ENCODE peak calls at places on chromosomes 6 and 20, in ten cellular contexts. I, M, F, O, U, X, J, N, T and A are unnamed samples.

GRCh38 chr6:111377558-111378120 is 105.4 kb downstream of the REV3L start:
- DNase-seq in X (no peak), F (no peak), O (no peak), I (no peak), U (no peak), M (no peak), T (no peak), J (no peak), N (no peak), A (no peak)

GRCh38 chr20:3222635-3223600 is 13.6 kb downstream of the ITPA start:
- DNase-seq in J (no peak), I (no peak), U (peak; percentile 81), T (no peak), X (no peak), F (no peak), N (no peak), O (peak; percentile 23), M (peak; percentile 85), A (no peak)

GRCh38 chr20:53623454-53624206 is 30.0 kb upstream of the ZNF217 start:
- DNase-seq in T (peak; percentile 87), O (peak; percentile 74), I (peak; percentile 63), X (no peak), J (peak; percentile 85), F (no peak), N (peak; percentile 87), M (peak; percentile 69), U (peak; percentile 63), A (no peak)

GRCh38 chr6:151209071-151209831 is 30.5 kb upstream of the AKAP12 start:
- DNase-seq in F (no peak), X (peak; percentile 53), U (no peak), M (no peak), J (peak; percentile 14), I (no peak), O (no peak), N (no peak), T (no peak), A (no peak)

GRCh38 chr6:74609857-74610256 is 596.0 kb downstream of the COL12A1 start:
- DNase-seq in U (no peak), J (peak; percentile 75), O (no peak), N (no peak), F (no peak), I (no peak), X (no peak), M (no peak), T (no peak), A (no peak)

GRCh38 chr6:165624871-165625639 is 38.0 kb downstream of the PDE10A start:
- DNase-seq in X (no peak), T (no peak), F (no peak), J (no peak), O (no peak), U (no peak), I (no peak), M (no peak), N (no peak), A (no peak)

GRCh38 chr6:137571854-137572253 is 77.7 kb upstream of the OLIG3 start:
- DNase-seq in J (peak; percentile 43), T (no peak), M (no peak), N (no peak), I (peak; percentile 54), X (peak; percentile 59), O (peak; percentile 76), F (peak; percentile 86), U (no peak), A (no peak)

GRCh38 chr6:133707456-133707855 is 181.5 kb upstream of the TCF21 start:
- DNase-seq in I (no peak), X (no peak), O (peak; percentile 3), F (no peak), N (no peak), J (peak; percentile 43), T (no peak), U (no peak), M (no peak), A (peak; percentile 10)

GRCh38 chr6:129211626-129212025 is 328.7 kb downstream of the LAMA2 start:
- DNase-seq in J (no peak), X (no peak), I (no peak), T (no peak), F (no peak), N (no peak), O (no peak), M (no peak), U (no peak), A (no peak)

GRCh38 chr20:9583151-9583550 is 68.8 kb downstream of the LAMP5 start:
- DNase-seq in O (no peak), T (no peak), M (no peak), U (no peak), X (no peak), J (no peak), I (no peak), N (no peak), F (no peak), A (no peak)

GRCh38 chr20:49610701-49611538 is 43.0 kb upstream of the PTGIS start:
- DNase-seq in M (peak; percentile 68), I (peak; percentile 86), J (peak; percentile 54), F (peak; percentile 97), U (peak; percentile 79), N (peak; percentile 61), O (peak; percentile 98), X (peak; percentile 72), T (peak; percentile 87), A (no peak)

DNA sequence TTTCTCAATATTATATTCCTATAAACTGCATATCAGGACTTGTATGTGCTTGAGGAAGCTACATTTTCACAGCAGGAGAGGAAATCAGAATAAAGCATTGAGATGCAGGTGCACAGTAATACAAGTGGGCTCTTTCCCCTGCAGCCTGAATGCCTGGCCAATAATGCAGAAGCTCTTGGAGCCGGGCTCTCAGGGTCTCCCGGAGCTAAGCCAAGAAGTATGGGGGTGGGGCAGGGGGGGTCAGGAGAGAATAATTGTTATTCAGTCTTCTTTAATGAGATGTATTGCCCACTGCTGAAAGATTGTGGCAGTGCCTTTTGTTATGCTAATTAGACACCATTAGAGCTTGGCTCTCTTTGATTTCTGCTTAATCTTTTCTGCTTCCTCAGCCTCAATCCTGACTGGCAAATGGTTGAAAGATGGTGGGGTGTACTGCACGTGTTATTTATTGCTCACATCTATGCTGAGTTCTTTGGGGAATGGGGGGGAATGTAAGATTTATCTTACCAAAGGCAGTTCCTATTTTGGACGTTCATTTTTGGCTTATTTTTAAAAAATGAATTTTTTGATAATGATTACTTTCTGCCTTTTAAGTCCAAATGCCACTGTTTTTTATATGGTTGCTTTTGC is 407.6 kb upstream of the SOX4 start:
- DNase-seq in M (no peak), T (no peak), N (no peak), I (no peak), J (peak; percentile 12), O (peak; percentile 96), F (no peak), U (no peak), X (no peak), A (no peak)
- H3K27ac ChIP-seq in M (no peak overlapping the region), T (no peak overlapping the region), N (no peak overlapping the region), I (no peak overlapping the region), J (no peak overlapping the region), O (peak overlapping the region; percentile 88), F (peak overlapping the region; percentile 23), U (no peak overlapping the region), X (no peak overlapping the region), A (peak overlapping the region; percentile 2)

GRCh38 chr20:36550797-36551299 is 9.5 kb downstream of the MYL9 start:
- DNase-seq in U (no peak), T (peak; percentile 87), O (no peak), F (no peak), N (no peak), M (no peak), X (no peak), J (no peak), I (no peak), A (no peak)
- TF ChIP-seq POLR2AphosphoS5 in U (peak; percentile 18), T (peak; percentile 93), O (no peak), F (no peak), N (peak; percentile 6), M (no peak), X (no peak), J (no peak), I (no peak), A (no peak)

GRCh38 chr6:12543953-12544352 is 172.6 kb upstream of the PHACTR1 start:
- DNase-seq in F (no peak), X (no peak), N (no peak), T (no peak), J (no peak), O (no peak), M (peak; percentile 13), I (no peak), U (no peak), A (no peak)

GRCh38 chr6:12545837-12546658 is 170.5 kb upstream of the PHACTR1 start:
- DNase-seq in M (no peak), T (no peak), X (peak; percentile 6), N (peak; percentile 5), O (no peak), U (no peak), J (peak; percentile 87), I (no peak), F (no peak), A (no peak)

GRCh38 chr6:12546659-12546987 is 169.9 kb upstream of the PHACTR1 start:
- DNase-seq in T (no peak), X (no peak), F (no peak), N (no peak), U (no peak), O (no peak), I (no peak), M (no peak), J (no peak), A (no peak)

GRCh38 chr6:12545141-12545540 is 171.4 kb upstream of the PHACTR1 start:
- DNase-seq in U (no peak), M (no peak), I (no peak), J (peak; percentile 24), N (no peak), F (no peak), T (no peak), O (no peak), X (no peak), A (no peak)

GRCh38 chr6:12548526-12548925 is 168.0 kb upstream of the PHACTR1 start:
- DNase-seq in X (no peak), M (no peak), J (no peak), F (no peak), T (no peak), U (no peak), N (no peak), I (no peak), O (no peak), A (no peak)
- H3K27ac ChIP-seq in X (no peak overlapping the region), M (no peak overlapping the region), J (no peak overlapping the region), F (no peak overlapping the region), T (no peak overlapping the region), U (no peak overlapping the region), N (no peak overlapping the region), I (no peak overlapping the region), O (no peak overlapping the region), A (no peak overlapping the region)

DNA sequence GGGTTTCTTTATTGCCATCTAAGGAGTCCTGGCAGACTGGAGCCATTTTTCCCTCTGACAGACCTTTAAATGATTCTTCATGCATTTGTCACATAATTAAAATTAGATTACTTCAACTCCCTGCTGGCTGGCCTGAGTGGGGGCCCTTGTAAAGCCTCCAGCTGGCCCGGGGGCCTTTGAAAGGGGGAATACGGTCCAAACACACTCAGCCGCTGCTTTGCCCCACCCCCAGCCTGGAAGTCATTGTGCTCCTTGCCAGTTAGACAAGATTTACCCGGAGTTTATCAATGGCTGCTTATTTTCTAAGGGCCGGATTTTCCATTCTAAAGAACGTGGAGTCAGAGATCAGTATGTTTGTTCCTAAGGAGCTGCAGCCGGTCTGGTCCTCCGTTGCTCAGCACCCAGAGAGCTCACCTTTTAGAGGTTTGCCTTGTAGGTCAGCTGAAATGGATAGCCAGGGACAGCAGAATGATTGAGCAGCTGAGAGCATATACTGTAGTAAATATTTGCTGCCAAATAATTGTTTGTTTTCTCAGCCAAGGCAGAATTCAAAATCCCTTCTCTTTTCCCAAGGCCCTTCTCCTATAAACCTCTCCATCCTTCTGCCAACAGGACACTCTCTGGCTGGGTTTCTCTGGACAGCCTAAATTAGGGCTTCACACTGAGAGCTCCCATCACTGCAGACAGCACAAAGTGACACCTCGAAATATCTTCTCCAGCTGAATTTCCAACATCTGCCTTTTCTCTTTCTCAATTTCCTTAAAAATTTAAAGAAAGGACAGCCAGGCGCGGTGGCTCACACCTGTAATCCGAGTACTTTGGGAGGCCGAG is 68.4 kb upstream of the RBM24 start:
- DNase-seq in M (no peak), X (no peak), U (no peak), J (no peak), O (no peak), F (no peak), T (peak; percentile 68), I (no peak), N (no peak), A (no peak)
- TF ChIP-seq POLR2AphosphoS5 in M (no peak), X (no peak), U (no peak), J (no peak), O (no peak), F (no peak), T (no peak), I (no peak), N (no peak), A (no peak)